ENCODE peak calls at places on chromosomes 1 and 21, in seven cellular contexts. T is foreskin fibroblast, A is NB4, Q is left lung, M is B cell, G is omental fat pad, F is suprapubic skin. Z is an unnamed sample.

GRCh38 chr1:198846506-198847010 is 207.7 kb downstream of the PTPRC start:
- DNase-seq in A (no peak), M (no peak), Q (no peak), T (no peak), G (no peak), F (no peak), Z (no peak)

GRCh38 chr1:27519341-27520258 is 29.6 kb upstream of the WASF2 start:
- DNase-seq in A (no peak), M (no peak), G (no peak), T (peak), F (no peak), Q (no peak), Z (no peak)

GRCh38 chr1:60621524-60621923 is 460.8 kb upstream of the NFIA start:
- DNase-seq in F (no peak), G (no peak), M (no peak), T (peak), Q (peak), A (no peak), Z (no peak)

GRCh38 chr1:219517031-219517430 is 95.9 kb downstream of the ZC3H11B start:
- DNase-seq in Q (no peak), F (no peak), A (no peak), G (no peak), M (no peak), T (no peak), Z (no peak)

GRCh38 chr1:86197206-86197855 is 40.8 kb upstream of the COL24A1 start:
- DNase-seq in M (no peak), T (peak), G (no peak), Q (no peak), F (no peak), A (no peak), Z (no peak)

GRCh38 chr1:56432561-56432971 is 146.8 kb downstream of the PLPP3 start:
- DNase-seq in F (no peak), Q (no peak), G (no peak), A (no peak), M (no peak), T (no peak), Z (no peak)

GRCh38 chr1:14634497-14634896 is 36.0 kb downstream of the KAZN start:
- DNase-seq in T (no peak), Q (no peak), G (no peak), A (no peak), F (no peak), M (no peak), Z (no peak)

GRCh38 chr1:167681024-167681423 is 40.8 kb upstream of the MPZL1 start:
- DNase-seq in Q (no peak), M (no peak), F (no peak), A (no peak), G (no peak), T (no peak), Z (no peak)

GRCh38 chr1:22582670-22583635 is 19.7 kb downstream of the EPHA8 start:
- DNase-seq in G (no peak), F (no peak), T (no peak), M (no peak), Q (peak), A (peak), Z (no peak)

GRCh38 chr1:88399690-88400089 is 284.4 kb upstream of the PKN2 start:
- DNase-seq in Q (no peak), G (no peak), T (no peak), M (no peak), A (no peak), F (no peak), Z (no peak)

GRCh38 chr1:172662464-172663109 is 3.7 kb downstream of the FASLG start:
- DNase-seq in Q (no peak), F (no peak), M (peak), A (peak), G (no peak), T (peak), Z (no peak)

GRCh38 chr1:45958317-45958716 is 154.9 kb downstream of the MAST2 start:
- DNase-seq in Q (no peak), A (no peak), M (no peak), G (no peak), T (no peak), F (no peak), Z (no peak)

GRCh38 chr1:35894183-35894582 is 11.2 kb downstream of the AGO1 start:
- DNase-seq in G (no peak), Q (no peak), M (peak), F (no peak), T (no peak), A (peak), Z (no peak)

GRCh38 chr1:32208891-32209309 is at the start of gene DCDC2B:
- DNase-seq in T (peak), A (no peak), M (no peak), F (peak), G (no peak), Q (no peak), Z (no peak)

GRCh38 chr21:32494946-32495703 is 82.6 kb downstream of the EVA1C start:
- DNase-seq in F (no peak), Q (no peak), G (no peak), M (no peak), A (no peak), T (peak), Z (no peak)

GRCh38 chr1:44543816-44544185 is 130.5 kb downstream of the TMEM53 start:
- DNase-seq in Q (no peak), A (no peak), T (no peak), M (no peak), G (no peak), F (peak), Z (no peak)

GRCh38 chr1:14111121-14111520 is 411.1 kb downstream of the PRDM2 start:
- DNase-seq in Q (no peak), T (no peak), A (no peak), G (no peak), M (no peak), F (no peak), Z (no peak)

GRCh38 chr1:199020904-199021303 is 382.1 kb downstream of the PTPRC start:
- DNase-seq in A (peak), Q (peak), M (no peak), F (no peak), G (no peak), T (no peak), Z (no peak)

GRCh38 chr1:43144228-43144627 is 27.9 kb downstream of the EBNA1BP2 start:
- DNase-seq in Q (no peak), F (no peak), T (peak), M (no peak), G (no peak), A (no peak), Z (no peak)

GRCh38 chr21:46157987-46158451 is 2.6 kb upstream of the FTCD start:
- DNase-seq in M (no peak), Q (peak), G (peak), A (no peak), F (peak), T (no peak), Z (no peak)

GRCh38 chr1:198681247-198681646 is 42.4 kb downstream of the PTPRC start:
- DNase-seq in M (no peak), A (peak), T (peak), G (no peak), F (no peak), Q (no peak), Z (no peak)

GRCh38 chr1:247407180-247407616 is 8.8 kb upstream of the NLRP3 start:
- DNase-seq in G (no peak), T (no peak), M (no peak), F (no peak), Q (peak), A (peak), Z (no peak)

GRCh38 chr1:20634594-20635084 is 1.4 kb downstream of the PINK1 start:
- DNase-seq in M (no peak), Q (no peak), F (peak), A (peak), G (no peak), T (peak), Z (no peak)

GRCh38 chr1:153506831-153507413 is 28.9 kb downstream of the S100A6 start:
- DNase-seq in T (peak), Q (no peak), G (peak), M (no peak), F (peak), A (no peak), Z (no peak)

GRCh38 chr1:11731719-11732283 is 4.1 kb upstream of the AGTRAP start:
- DNase-seq in F (no peak), G (no peak), Q (no peak), M (no peak), T (peak), A (no peak), Z (no peak)

GRCh38 chr1:51512120-51512519 is 6.9 kb downstream of the EPS15 start:
- DNase-seq in A (no peak), G (no peak), F (no peak), T (no peak), M (no peak), Q (no peak), Z (no peak)

GRCh38 chr1:196393742-196394141 is 214.5 kb downstream of the KCNT2 start:
- DNase-seq in F (peak), A (no peak), Q (no peak), M (no peak), G (peak), T (peak), Z (no peak)

GRCh38 chr1:157562515-157562914 is 10.2 kb upstream of the FCRL5 start:
- DNase-seq in T (no peak), Q (no peak), M (no peak), F (no peak), A (no peak), G (no peak), Z (no peak)

GRCh38 chr1:179529482-179529881 is 46.3 kb downstream of the NPHS2 start:
- DNase-seq in M (no peak), Q (no peak), T (no peak), G (no peak), F (no peak), A (no peak), Z (no peak)

DNA sequence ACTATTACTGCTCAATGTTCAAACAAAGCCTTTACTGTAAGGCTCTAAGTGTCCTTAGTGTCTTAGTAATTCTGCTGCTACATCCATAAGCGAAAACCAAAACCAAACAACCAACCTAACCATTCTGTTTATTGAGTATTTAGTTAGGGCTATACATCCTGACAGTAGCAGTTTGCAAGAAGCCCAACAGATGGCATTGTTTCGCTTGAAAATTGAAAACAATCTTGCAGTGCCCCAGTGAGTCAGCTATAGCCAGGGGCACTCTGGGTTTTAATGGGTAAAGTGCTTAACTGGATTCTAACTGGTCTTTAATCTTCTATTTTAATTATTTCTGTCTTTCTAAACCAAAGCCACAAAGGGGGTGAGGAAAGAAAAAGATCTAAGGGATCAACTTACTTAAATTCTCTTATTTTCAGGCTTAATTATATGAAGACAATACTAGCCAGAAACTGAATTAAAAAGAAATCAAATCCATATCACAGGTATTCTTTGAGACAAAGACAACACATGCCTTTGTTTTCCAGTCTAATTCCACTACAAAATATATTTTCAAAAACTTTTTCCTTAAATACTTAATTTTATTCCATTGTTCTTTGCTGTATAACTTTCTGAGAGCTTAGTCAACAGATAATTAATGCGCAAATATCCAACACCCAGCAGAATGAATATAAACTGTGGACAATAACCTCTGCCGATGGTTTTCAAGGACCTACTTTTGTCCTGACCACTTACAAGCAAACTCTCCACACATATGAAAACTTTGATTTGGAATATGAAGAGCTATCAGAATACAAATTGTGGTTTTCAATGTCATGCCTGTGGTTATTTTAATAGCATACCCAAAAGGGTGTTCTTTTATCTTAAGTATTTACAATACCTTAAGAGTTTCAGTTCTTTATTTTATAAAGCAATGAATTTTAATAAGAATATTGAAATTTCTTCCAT is 15.2 kb downstream of the POGZ start:
- DNase-seq in A (peak), T (peak), Q (no peak), G (peak), M (peak), F (no peak), Z (no peak)
- TF ChIP-seq CTCF in A (peak), T (peak), Q (peak), G (peak), M (peak), F (peak), Z (peak)

GRCh38 chr1:205274041-205274691 is 46.4 kb downstream of the TMCC2 start:
- DNase-seq in T (no peak), A (no peak), M (no peak), Q (no peak), F (no peak), G (no peak), Z (no peak)
- TF ChIP-seq CTCF in T (no peak), A (no peak), M (no peak), Q (no peak), F (no peak), G (no peak), Z (no peak)

GRCh38 chr1:110962892-110963665 is 643 bp downstream of the LRIF1 start:
- DNase-seq in T (peak), F (peak), G (peak), M (peak), A (peak), Q (peak), Z (no peak)
- TF ChIP-seq CTCF in T (peak), F (no peak), G (no peak), M (no peak), A (no peak), Q (no peak), Z (no peak)

DNA sequence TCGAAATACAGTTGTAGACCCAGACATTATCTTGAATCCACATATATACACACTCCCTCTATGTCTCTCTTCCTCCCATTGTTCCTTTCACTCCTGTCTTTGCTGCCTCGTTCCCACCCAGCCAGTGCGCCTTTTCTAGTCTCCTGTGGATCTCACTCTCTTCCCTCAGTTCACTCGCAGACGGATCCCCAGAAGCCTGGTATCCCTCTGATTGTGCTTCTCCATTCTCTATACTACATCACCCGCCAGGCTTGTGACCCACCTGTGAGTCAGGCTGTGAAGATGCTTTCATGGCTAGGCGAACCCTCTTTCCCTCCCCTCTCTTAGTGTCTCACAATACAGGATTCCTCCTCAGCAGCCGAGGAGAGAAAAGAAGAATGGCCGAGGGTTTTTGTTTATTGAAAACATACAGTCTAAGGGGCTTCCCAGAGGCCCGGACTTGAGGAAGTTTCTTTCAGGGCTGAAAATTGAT is 1.5 kb downstream of the HCN3 start:
- DNase-seq in Q (no peak), A (no peak), T (peak), F (no peak), G (no peak), M (no peak), Z (no peak)
- TF ChIP-seq CTCF in Q (no peak), A (no peak), T (no peak), F (no peak), G (no peak), M (peak), Z (no peak)

GRCh38 chr1:182700351-182700709 is 15.9 kb upstream of the RGS8 start:
- DNase-seq in Q (no peak), G (no peak), M (peak), F (no peak), T (no peak), A (no peak), Z (no peak)
- TF ChIP-seq CTCF in Q (no peak), G (no peak), M (no peak), F (no peak), T (no peak), A (no peak), Z (no peak)

GRCh38 chr1:62993844-62994243 is 209.9 kb downstream of the ATG4C start:
- DNase-seq in A (no peak), F (no peak), T (no peak), Q (no peak), G (no peak), M (no peak), Z (no peak)

GRCh38 chr1:62991152-62991551 is 207.2 kb downstream of the ATG4C start:
- DNase-seq in Q (no peak), M (no peak), G (no peak), A (no peak), T (no peak), F (no peak), Z (no peak)

GRCh38 chr1:62995173-62995572 is 211.2 kb downstream of the ATG4C start:
- DNase-seq in M (no peak), A (no peak), G (no peak), F (no peak), Q (no peak), T (no peak), Z (no peak)

DNA sequence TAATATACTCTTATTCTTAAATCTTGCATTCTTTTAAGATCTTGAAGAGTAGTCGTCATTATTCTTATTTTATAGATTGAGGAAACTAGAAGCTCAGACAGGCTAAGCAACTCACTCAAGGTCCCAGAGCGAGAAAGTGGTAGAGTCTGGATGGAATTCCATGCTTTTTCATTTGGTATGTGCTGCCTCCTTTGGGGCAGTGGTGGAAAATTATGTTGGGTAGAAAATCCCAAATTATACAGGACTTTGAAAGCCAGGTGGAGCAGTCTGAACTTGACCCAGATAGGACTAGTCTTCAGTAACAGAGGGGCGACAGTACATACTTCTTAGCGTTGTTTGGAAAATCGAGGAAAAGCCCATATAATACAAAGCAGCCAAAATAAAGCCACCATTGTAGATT is 205.6 kb downstream of the ATG4C start:
- DNase-seq in T (no peak), M (no peak), A (no peak), Q (no peak), F (no peak), G (no peak), Z (no peak)
- TF ChIP-seq CTCF in T (no peak), M (no peak), A (no peak), Q (no peak), F (no peak), G (no peak), Z (peak)

DNA sequence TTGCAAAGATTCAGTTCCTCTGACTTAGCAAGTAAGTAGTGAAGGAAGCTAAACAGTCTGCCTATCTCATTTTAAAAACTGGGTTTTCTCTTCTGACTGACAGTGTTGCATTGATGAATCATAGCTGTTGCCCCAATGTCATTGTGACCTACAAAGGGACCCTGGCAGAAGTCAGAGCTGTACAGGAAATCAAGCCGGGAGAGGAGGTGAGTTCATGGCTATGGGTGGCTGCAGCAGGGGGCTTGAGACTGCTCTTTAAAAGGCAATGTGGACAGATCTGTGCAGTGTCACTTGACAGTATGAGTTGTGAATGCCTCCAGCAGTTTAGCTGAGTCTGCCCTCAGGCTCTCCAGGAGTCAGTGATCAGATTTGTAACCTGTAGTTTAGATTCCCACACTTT is 46.6 kb downstream of the SMYD2 start:
- DNase-seq in M (no peak), Q (no peak), F (no peak), G (no peak), T (no peak), A (peak), Z (no peak)
- TF ChIP-seq CTCF in M (no peak), Q (no peak), F (no peak), G (no peak), T (no peak), A (no peak), Z (no peak)

DNA sequence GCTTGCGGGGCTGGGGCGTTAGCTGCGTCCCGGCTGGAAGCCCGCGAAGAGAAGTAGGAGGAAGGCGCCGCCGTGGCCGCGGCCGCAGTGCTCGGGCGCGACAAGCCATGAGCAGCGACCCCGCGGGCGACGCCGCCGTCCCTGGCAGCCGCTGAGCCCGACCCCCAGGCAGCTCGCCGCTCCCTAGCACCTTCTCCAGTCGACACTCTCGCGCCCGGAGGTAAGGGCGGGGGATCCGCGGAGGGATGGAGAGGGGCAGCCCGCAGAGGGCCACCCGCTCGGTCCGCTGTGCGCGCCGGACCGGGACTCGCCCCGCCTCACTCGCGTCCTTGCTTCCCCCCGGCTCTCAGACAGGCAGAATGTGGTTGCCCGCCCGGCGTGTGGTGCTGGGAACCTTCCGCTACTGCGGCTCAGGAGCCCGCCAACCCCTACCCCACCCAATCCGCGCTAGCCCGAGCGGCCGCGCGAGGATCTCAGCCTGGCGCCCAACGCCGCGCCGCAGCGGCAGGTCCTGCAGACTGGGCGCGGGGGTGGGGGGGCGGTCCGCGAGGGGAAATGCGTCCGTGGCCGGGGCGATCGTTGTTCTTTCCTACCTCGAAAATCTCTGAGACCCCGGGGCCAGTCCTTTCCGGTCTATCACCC is at the start of gene LRRC8C:
- DNase-seq in Q (peak), G (no peak), T (peak), F (peak), M (peak), A (peak), Z (peak)
- TF ChIP-seq CTCF in Q (no peak), G (no peak), T (no peak), F (no peak), M (no peak), A (no peak), Z (peak)